ENCODE peak calls at places on chromosomes 5 and 9, in five cellular contexts. One of them, this sample, is unnamed.

GRCh38 chr9:107735821-107736220 is 246.3 kb upstream of the KLF4 start:
- DNase-seq in sciatic nerve: no peak
- DNase-seq in B cell: no peak
- DNase-seq in caudate nucleus: no peak
- DNase-seq in T47D: no peak
- DNase-seq in this sample: no peak

GRCh38 chr9:131610231-131610761 is 65.0 kb downstream of the PRRT1B start:
- DNase-seq in caudate nucleus: no peak
- DNase-seq in B cell: no peak
- DNase-seq in T47D: no peak
- DNase-seq in sciatic nerve: no peak
- DNase-seq in this sample: no peak

GRCh38 chr5:174735498-174736350 is 11.3 kb downstream of the MSX2 start:
- DNase-seq in T47D: peak
- DNase-seq in B cell: no peak
- DNase-seq in sciatic nerve: no peak
- DNase-seq in caudate nucleus: no peak
- DNase-seq in this sample: no peak

GRCh38 chr5:155726267-155726666 is 600.7 kb upstream of the SGCD start:
- DNase-seq in sciatic nerve: no peak
- DNase-seq in caudate nucleus: no peak
- DNase-seq in B cell: no peak
- DNase-seq in T47D: peak
- DNase-seq in this sample: no peak

GRCh38 chr5:132070460-132071337 is 2.9 kb upstream of the CSF2 start:
- DNase-seq in sciatic nerve: no peak
- DNase-seq in caudate nucleus: no peak
- DNase-seq in T47D: no peak
- DNase-seq in B cell: no peak
- DNase-seq in this sample: no peak

GRCh38 chr5:154249786-154250185 is 59.3 kb downstream of the GALNT10 start:
- DNase-seq in caudate nucleus: no peak
- DNase-seq in B cell: no peak
- DNase-seq in sciatic nerve: no peak
- DNase-seq in T47D: no peak
- DNase-seq in this sample: no peak

GRCh38 chr9:27505744-27506161 is 18.3 kb upstream of the IFNK start:
- DNase-seq in sciatic nerve: no peak
- DNase-seq in B cell: no peak
- DNase-seq in caudate nucleus: no peak
- DNase-seq in T47D: no peak
- DNase-seq in this sample: no peak

GRCh38 chr9:136312436-136312835 is 8.5 kb upstream of the CCDC187 start:
- DNase-seq in T47D: peak
- DNase-seq in sciatic nerve: no peak
- DNase-seq in B cell: peak
- DNase-seq in caudate nucleus: peak
- DNase-seq in this sample: no peak

GRCh38 chr9:104094534-104095020 is 468 bp downstream of the SMC2 start:
- DNase-seq in caudate nucleus: no peak
- DNase-seq in T47D: no peak
- DNase-seq in sciatic nerve: no peak
- DNase-seq in B cell: no peak
- DNase-seq in this sample: no peak

GRCh38 chr5:168528521-168529360 is at the start of gene FBLL1:
- DNase-seq in B cell: no peak
- DNase-seq in T47D: peak
- DNase-seq in caudate nucleus: peak
- DNase-seq in sciatic nerve: no peak
- DNase-seq in this sample: no peak

GRCh38 chr5:32498484-32498883 is 53.9 kb upstream of the ZFR start:
- DNase-seq in B cell: no peak
- DNase-seq in caudate nucleus: no peak
- DNase-seq in sciatic nerve: no peak
- DNase-seq in T47D: no peak
- DNase-seq in this sample: peak

GRCh38 chr5:123496892-123497291 is 15.1 kb upstream of the CSNK1G3 start:
- DNase-seq in caudate nucleus: no peak
- DNase-seq in B cell: no peak
- DNase-seq in sciatic nerve: no peak
- DNase-seq in T47D: no peak
- DNase-seq in this sample: no peak

GRCh38 chr5:76663573-76663972 is 40.4 kb upstream of the F2RL2 start:
- DNase-seq in T47D: no peak
- DNase-seq in caudate nucleus: no peak
- DNase-seq in sciatic nerve: no peak
- DNase-seq in B cell: no peak
- DNase-seq in this sample: no peak

GRCh38 chr5:52738095-52738506 is 49.6 kb upstream of the ITGA1 start:
- DNase-seq in T47D: no peak
- DNase-seq in B cell: no peak
- DNase-seq in caudate nucleus: no peak
- DNase-seq in sciatic nerve: no peak
- DNase-seq in this sample: no peak

GRCh38 chr9:124652203-124652992 is 118.7 kb downstream of the NR6A1 start:
- DNase-seq in sciatic nerve: no peak
- DNase-seq in caudate nucleus: no peak
- DNase-seq in B cell: no peak
- DNase-seq in T47D: no peak
- DNase-seq in this sample: no peak

GRCh38 chr5:132271251-132272246 is 14.1 kb downstream of the PDLIM4 start:
- DNase-seq in T47D: no peak
- DNase-seq in sciatic nerve: no peak
- DNase-seq in B cell: peak
- DNase-seq in caudate nucleus: no peak
- DNase-seq in this sample: no peak

GRCh38 chr9:98263080-98263479 is 7.6 kb upstream of the TBC1D2 start:
- DNase-seq in caudate nucleus: no peak
- DNase-seq in B cell: no peak
- DNase-seq in T47D: no peak
- DNase-seq in sciatic nerve: no peak
- DNase-seq in this sample: no peak

GRCh38 chr5:33837301-33837700 is 54.5 kb downstream of the ADAMTS12 start:
- DNase-seq in sciatic nerve: no peak
- DNase-seq in T47D: no peak
- DNase-seq in B cell: no peak
- DNase-seq in caudate nucleus: no peak
- DNase-seq in this sample: no peak

GRCh38 chr5:6448622-6449464 is at the start of gene UBE2QL1:
- DNase-seq in caudate nucleus: no peak
- DNase-seq in B cell: no peak
- DNase-seq in sciatic nerve: no peak
- DNase-seq in T47D: no peak
- DNase-seq in this sample: no peak

GRCh38 chr5:38816083-38817030 is 29.5 kb upstream of the OSMR start:
- DNase-seq in B cell: no peak
- DNase-seq in caudate nucleus: no peak
- DNase-seq in sciatic nerve: no peak
- DNase-seq in T47D: peak
- DNase-seq in this sample: no peak

GRCh38 chr9:1722404-1722803 is 292.7 kb upstream of the SMARCA2 start:
- DNase-seq in B cell: no peak
- DNase-seq in T47D: peak
- DNase-seq in caudate nucleus: no peak
- DNase-seq in sciatic nerve: no peak
- DNase-seq in this sample: no peak

GRCh38 chr5:159050408-159051091 is 49.2 kb downstream of the EBF1 start:
- DNase-seq in caudate nucleus: no peak
- DNase-seq in T47D: no peak
- DNase-seq in B cell: no peak
- DNase-seq in sciatic nerve: peak
- DNase-seq in this sample: no peak

GRCh38 chr5:78586251-78586650 is 62.3 kb downstream of the LHFPL2 start:
- DNase-seq in caudate nucleus: no peak
- DNase-seq in sciatic nerve: no peak
- DNase-seq in B cell: no peak
- DNase-seq in T47D: no peak
- DNase-seq in this sample: no peak

GRCh38 chr9:106405871-106406435 is 457.0 kb upstream of the ZNF462 start:
- DNase-seq in B cell: no peak
- DNase-seq in caudate nucleus: no peak
- DNase-seq in T47D: no peak
- DNase-seq in sciatic nerve: no peak
- DNase-seq in this sample: no peak

GRCh38 chr9:87725356-87725899 is 491 bp upstream of the CTSL start:
- DNase-seq in B cell: no peak
- DNase-seq in sciatic nerve: peak
- DNase-seq in T47D: no peak
- DNase-seq in caudate nucleus: no peak
- DNase-seq in this sample: no peak

GRCh38 chr5:78252715-78253114 is 41.8 kb downstream of the AP3B1 start:
- DNase-seq in sciatic nerve: no peak
- DNase-seq in caudate nucleus: no peak
- DNase-seq in T47D: peak
- DNase-seq in B cell: no peak
- DNase-seq in this sample: no peak

GRCh38 chr5:140966293-140967225 is at the start of gene PCDHAC2:
- DNase-seq in T47D: peak
- DNase-seq in sciatic nerve: no peak
- DNase-seq in B cell: no peak
- DNase-seq in caudate nucleus: peak
- DNase-seq in this sample: no peak

GRCh38 chr5:40570408-40571129 is 109.1 kb upstream of the PTGER4 start:
- DNase-seq in caudate nucleus: no peak
- DNase-seq in B cell: peak
- DNase-seq in T47D: no peak
- DNase-seq in sciatic nerve: no peak
- DNase-seq in this sample: no peak

GRCh38 chr5:167463939-167464338 is 827.5 kb upstream of the WWC1 start:
- DNase-seq in caudate nucleus: no peak
- DNase-seq in sciatic nerve: no peak
- DNase-seq in B cell: no peak
- DNase-seq in T47D: no peak
- DNase-seq in this sample: no peak

GRCh38 chr9:137760426-137760825 is 117.2 kb upstream of the CACNA1B start:
- DNase-seq in sciatic nerve: no peak
- DNase-seq in T47D: no peak
- DNase-seq in B cell: no peak
- DNase-seq in caudate nucleus: no peak
- DNase-seq in this sample: no peak

GRCh38 chr5:173217626-173218397 is 17.2 kb downstream of the NKX2-5 start:
- DNase-seq in sciatic nerve: peak
- DNase-seq in B cell: no peak
- DNase-seq in caudate nucleus: no peak
- DNase-seq in T47D: no peak
- DNase-seq in this sample: no peak

GRCh38 chr5:73770172-73770571 is 144.2 kb downstream of the ARHGEF28 start:
- DNase-seq in B cell: no peak
- DNase-seq in caudate nucleus: no peak
- DNase-seq in T47D: no peak
- DNase-seq in sciatic nerve: no peak
- DNase-seq in this sample: no peak